ENCODE peak calls at places on chromosome X, in seven cellular contexts. One of them, this sample, is unnamed.

GRCh38 chrX:42615161-42615563 is 162.8 kb downstream of the PPP1R2C start:
- DNase-seq in activated naive CD4-positive, alpha-beta T cell treated with Interleukin-2 at 50 U/mL for 16 hours: no peak
- DNase-seq in RPMI7951: no peak
- DNase-seq in MM.1S: no peak
- DNase-seq in ecto neural progenitor cell: no peak
- DNase-seq in CD4-positive, alpha-beta memory T cell: no peak
- DNase-seq in stimulated activated CD4-positive, alpha-beta T cell treated with anti-CD3 and anti-CD28 coated beads, Interleukin-4, amount 100 ng/mL, for 1 hour: peak
- DNase-seq in this sample: peak

GRCh38 chrX:78237127-78237526 is 90.3 kb downstream of the CYSLTR1 start:
- DNase-seq in activated naive CD4-positive, alpha-beta T cell treated with Interleukin-2 at 50 U/mL for 16 hours: no peak
- DNase-seq in RPMI7951: no peak
- DNase-seq in MM.1S: no peak
- DNase-seq in ecto neural progenitor cell: no peak
- DNase-seq in CD4-positive, alpha-beta memory T cell: no peak
- DNase-seq in stimulated activated CD4-positive, alpha-beta T cell treated with anti-CD3 and anti-CD28 coated beads, Interleukin-4, amount 100 ng/mL, for 1 hour: no peak
- DNase-seq in this sample: peak

GRCh38 chrX:140709421-140709846 is at the start of gene LINC00632:
- DNase-seq in activated naive CD4-positive, alpha-beta T cell treated with Interleukin-2 at 50 U/mL for 16 hours: no peak
- DNase-seq in RPMI7951: no peak
- DNase-seq in MM.1S: no peak
- DNase-seq in ecto neural progenitor cell: no peak
- DNase-seq in CD4-positive, alpha-beta memory T cell: no peak
- DNase-seq in stimulated activated CD4-positive, alpha-beta T cell treated with anti-CD3 and anti-CD28 coated beads, Interleukin-4, amount 100 ng/mL, for 1 hour: no peak
- DNase-seq in this sample: no peak

GRCh38 chrX:12901486-12901885 is 4.9 kb upstream of the TLR8 start:
- DNase-seq in activated naive CD4-positive, alpha-beta T cell treated with Interleukin-2 at 50 U/mL for 16 hours: peak
- DNase-seq in RPMI7951: peak
- DNase-seq in MM.1S: peak
- DNase-seq in ecto neural progenitor cell: peak
- DNase-seq in CD4-positive, alpha-beta memory T cell: peak
- DNase-seq in stimulated activated CD4-positive, alpha-beta T cell treated with anti-CD3 and anti-CD28 coated beads, Interleukin-4, amount 100 ng/mL, for 1 hour: peak
- DNase-seq in this sample: peak

GRCh38 chrX:38347136-38347535 is 5.3 kb upstream of the OTC start:
- DNase-seq in activated naive CD4-positive, alpha-beta T cell treated with Interleukin-2 at 50 U/mL for 16 hours: no peak
- DNase-seq in RPMI7951: peak
- DNase-seq in MM.1S: no peak
- DNase-seq in ecto neural progenitor cell: no peak
- DNase-seq in CD4-positive, alpha-beta memory T cell: no peak
- DNase-seq in stimulated activated CD4-positive, alpha-beta T cell treated with anti-CD3 and anti-CD28 coated beads, Interleukin-4, amount 100 ng/mL, for 1 hour: no peak
- DNase-seq in this sample: no peak

GRCh38 chrX:41716217-41716616 is 7.8 kb upstream of the GPR82 start:
- DNase-seq in activated naive CD4-positive, alpha-beta T cell treated with Interleukin-2 at 50 U/mL for 16 hours: no peak
- DNase-seq in RPMI7951: no peak
- DNase-seq in MM.1S: no peak
- DNase-seq in ecto neural progenitor cell: no peak
- DNase-seq in CD4-positive, alpha-beta memory T cell: no peak
- DNase-seq in stimulated activated CD4-positive, alpha-beta T cell treated with anti-CD3 and anti-CD28 coated beads, Interleukin-4, amount 100 ng/mL, for 1 hour: no peak
- DNase-seq in this sample: no peak

GRCh38 chrX:150941580-150941979 is 41.6 kb upstream of the HMGB3 start:
- DNase-seq in activated naive CD4-positive, alpha-beta T cell treated with Interleukin-2 at 50 U/mL for 16 hours: no peak
- DNase-seq in RPMI7951: no peak
- DNase-seq in MM.1S: no peak
- DNase-seq in ecto neural progenitor cell: no peak
- DNase-seq in CD4-positive, alpha-beta memory T cell: no peak
- DNase-seq in stimulated activated CD4-positive, alpha-beta T cell treated with anti-CD3 and anti-CD28 coated beads, Interleukin-4, amount 100 ng/mL, for 1 hour: no peak
- DNase-seq in this sample: no peak

GRCh38 chrX:120560405-120560841 is 339 bp downstream of the CUL4B start:
- DNase-seq in activated naive CD4-positive, alpha-beta T cell treated with Interleukin-2 at 50 U/mL for 16 hours: peak
- DNase-seq in RPMI7951: peak
- DNase-seq in MM.1S: peak
- DNase-seq in ecto neural progenitor cell: peak
- DNase-seq in CD4-positive, alpha-beta memory T cell: no peak
- DNase-seq in stimulated activated CD4-positive, alpha-beta T cell treated with anti-CD3 and anti-CD28 coated beads, Interleukin-4, amount 100 ng/mL, for 1 hour: peak
- DNase-seq in this sample: peak

GRCh38 chrX:11535156-11535919 is 130.4 kb downstream of the ARHGAP6 start:
- DNase-seq in activated naive CD4-positive, alpha-beta T cell treated with Interleukin-2 at 50 U/mL for 16 hours: no peak
- DNase-seq in RPMI7951: no peak
- DNase-seq in MM.1S: no peak
- DNase-seq in ecto neural progenitor cell: no peak
- DNase-seq in CD4-positive, alpha-beta memory T cell: no peak
- DNase-seq in stimulated activated CD4-positive, alpha-beta T cell treated with anti-CD3 and anti-CD28 coated beads, Interleukin-4, amount 100 ng/mL, for 1 hour: no peak
- DNase-seq in this sample: no peak

GRCh38 chrX:10529344-10529743 is 91.0 kb downstream of the MID1 start:
- DNase-seq in activated naive CD4-positive, alpha-beta T cell treated with Interleukin-2 at 50 U/mL for 16 hours: no peak
- DNase-seq in RPMI7951: peak
- DNase-seq in MM.1S: no peak
- DNase-seq in ecto neural progenitor cell: no peak
- DNase-seq in CD4-positive, alpha-beta memory T cell: no peak
- DNase-seq in stimulated activated CD4-positive, alpha-beta T cell treated with anti-CD3 and anti-CD28 coated beads, Interleukin-4, amount 100 ng/mL, for 1 hour: no peak
- DNase-seq in this sample: no peak

GRCh38 chrX:120604359-120604782 is 470 bp downstream of the MCTS1 start:
- DNase-seq in activated naive CD4-positive, alpha-beta T cell treated with Interleukin-2 at 50 U/mL for 16 hours: peak
- DNase-seq in RPMI7951: peak
- DNase-seq in MM.1S: peak
- DNase-seq in ecto neural progenitor cell: no peak
- DNase-seq in CD4-positive, alpha-beta memory T cell: peak
- DNase-seq in stimulated activated CD4-positive, alpha-beta T cell treated with anti-CD3 and anti-CD28 coated beads, Interleukin-4, amount 100 ng/mL, for 1 hour: peak
- DNase-seq in this sample: peak

GRCh38 chrX:115344885-115345653 is 55.6 kb downstream of the LUZP4 start:
- DNase-seq in activated naive CD4-positive, alpha-beta T cell treated with Interleukin-2 at 50 U/mL for 16 hours: no peak
- DNase-seq in RPMI7951: peak
- DNase-seq in MM.1S: peak
- DNase-seq in ecto neural progenitor cell: peak
- DNase-seq in CD4-positive, alpha-beta memory T cell: no peak
- DNase-seq in stimulated activated CD4-positive, alpha-beta T cell treated with anti-CD3 and anti-CD28 coated beads, Interleukin-4, amount 100 ng/mL, for 1 hour: no peak
- DNase-seq in this sample: no peak

GRCh38 chrX:27918799-27919198 is 62.5 kb downstream of the DCAF8L1 start:
- DNase-seq in activated naive CD4-positive, alpha-beta T cell treated with Interleukin-2 at 50 U/mL for 16 hours: no peak
- DNase-seq in RPMI7951: no peak
- DNase-seq in MM.1S: no peak
- DNase-seq in ecto neural progenitor cell: no peak
- DNase-seq in CD4-positive, alpha-beta memory T cell: no peak
- DNase-seq in stimulated activated CD4-positive, alpha-beta T cell treated with anti-CD3 and anti-CD28 coated beads, Interleukin-4, amount 100 ng/mL, for 1 hour: no peak
- DNase-seq in this sample: no peak

GRCh38 chrX:136780738-136781137 is at the start of gene ARHGEF6:
- DNase-seq in activated naive CD4-positive, alpha-beta T cell treated with Interleukin-2 at 50 U/mL for 16 hours: peak
- DNase-seq in RPMI7951: no peak
- DNase-seq in MM.1S: peak
- DNase-seq in ecto neural progenitor cell: no peak
- DNase-seq in CD4-positive, alpha-beta memory T cell: peak
- DNase-seq in stimulated activated CD4-positive, alpha-beta T cell treated with anti-CD3 and anti-CD28 coated beads, Interleukin-4, amount 100 ng/mL, for 1 hour: no peak
- DNase-seq in this sample: peak

GRCh38 chrX:94058728-94059382 is 384.8 kb downstream of the FAM133A start:
- DNase-seq in activated naive CD4-positive, alpha-beta T cell treated with Interleukin-2 at 50 U/mL for 16 hours: no peak
- DNase-seq in RPMI7951: peak
- DNase-seq in MM.1S: peak
- DNase-seq in ecto neural progenitor cell: no peak
- DNase-seq in CD4-positive, alpha-beta memory T cell: no peak
- DNase-seq in stimulated activated CD4-positive, alpha-beta T cell treated with anti-CD3 and anti-CD28 coated beads, Interleukin-4, amount 100 ng/mL, for 1 hour: no peak
- DNase-seq in this sample: peak

GRCh38 chrX:29487214-29487613 is 728.1 kb upstream of the MAGEB2 start:
- DNase-seq in activated naive CD4-positive, alpha-beta T cell treated with Interleukin-2 at 50 U/mL for 16 hours: no peak
- DNase-seq in RPMI7951: no peak
- DNase-seq in MM.1S: no peak
- DNase-seq in ecto neural progenitor cell: no peak
- DNase-seq in CD4-positive, alpha-beta memory T cell: no peak
- DNase-seq in stimulated activated CD4-positive, alpha-beta T cell treated with anti-CD3 and anti-CD28 coated beads, Interleukin-4, amount 100 ng/mL, for 1 hour: no peak
- DNase-seq in this sample: no peak

GRCh38 chrX:11010476-11010875 is 100.7 kb upstream of the HCCS start:
- DNase-seq in activated naive CD4-positive, alpha-beta T cell treated with Interleukin-2 at 50 U/mL for 16 hours: no peak
- DNase-seq in RPMI7951: no peak
- DNase-seq in MM.1S: no peak
- DNase-seq in ecto neural progenitor cell: no peak
- DNase-seq in CD4-positive, alpha-beta memory T cell: no peak
- DNase-seq in stimulated activated CD4-positive, alpha-beta T cell treated with anti-CD3 and anti-CD28 coated beads, Interleukin-4, amount 100 ng/mL, for 1 hour: no peak
- DNase-seq in this sample: no peak

GRCh38 chrX:137684591-137684990 is 118.7 kb downstream of the ZIC3 start:
- DNase-seq in activated naive CD4-positive, alpha-beta T cell treated with Interleukin-2 at 50 U/mL for 16 hours: no peak
- DNase-seq in RPMI7951: no peak
- DNase-seq in MM.1S: no peak
- DNase-seq in ecto neural progenitor cell: no peak
- DNase-seq in CD4-positive, alpha-beta memory T cell: no peak
- DNase-seq in stimulated activated CD4-positive, alpha-beta T cell treated with anti-CD3 and anti-CD28 coated beads, Interleukin-4, amount 100 ng/mL, for 1 hour: no peak
- DNase-seq in this sample: no peak

GRCh38 chrX:155819966-155820491 is 61.1 kb upstream of the VAMP7 start:
- DNase-seq in activated naive CD4-positive, alpha-beta T cell treated with Interleukin-2 at 50 U/mL for 16 hours: peak
- DNase-seq in RPMI7951: peak
- DNase-seq in MM.1S: peak
- DNase-seq in ecto neural progenitor cell: peak
- DNase-seq in CD4-positive, alpha-beta memory T cell: peak
- DNase-seq in stimulated activated CD4-positive, alpha-beta T cell treated with anti-CD3 and anti-CD28 coated beads, Interleukin-4, amount 100 ng/mL, for 1 hour: peak
- DNase-seq in this sample: peak

GRCh38 chrX:47351706-47352105 is 18.7 kb upstream of the ZNF157 start:
- DNase-seq in activated naive CD4-positive, alpha-beta T cell treated with Interleukin-2 at 50 U/mL for 16 hours: no peak
- DNase-seq in RPMI7951: peak
- DNase-seq in MM.1S: no peak
- DNase-seq in ecto neural progenitor cell: no peak
- DNase-seq in CD4-positive, alpha-beta memory T cell: no peak
- DNase-seq in stimulated activated CD4-positive, alpha-beta T cell treated with anti-CD3 and anti-CD28 coated beads, Interleukin-4, amount 100 ng/mL, for 1 hour: no peak
- DNase-seq in this sample: no peak

GRCh38 chrX:20620301-20620700 is 353.6 kb upstream of the RPS6KA3 start:
- DNase-seq in activated naive CD4-positive, alpha-beta T cell treated with Interleukin-2 at 50 U/mL for 16 hours: no peak
- DNase-seq in RPMI7951: peak
- DNase-seq in MM.1S: no peak
- DNase-seq in ecto neural progenitor cell: no peak
- DNase-seq in CD4-positive, alpha-beta memory T cell: no peak
- DNase-seq in stimulated activated CD4-positive, alpha-beta T cell treated with anti-CD3 and anti-CD28 coated beads, Interleukin-4, amount 100 ng/mL, for 1 hour: no peak
- DNase-seq in this sample: no peak

GRCh38 chrX:153400146-153401132 is 711 bp downstream of the PNMA6E start:
- DNase-seq in activated naive CD4-positive, alpha-beta T cell treated with Interleukin-2 at 50 U/mL for 16 hours: peak
- DNase-seq in RPMI7951: no peak
- DNase-seq in MM.1S: peak
- DNase-seq in ecto neural progenitor cell: peak
- DNase-seq in CD4-positive, alpha-beta memory T cell: peak
- DNase-seq in stimulated activated CD4-positive, alpha-beta T cell treated with anti-CD3 and anti-CD28 coated beads, Interleukin-4, amount 100 ng/mL, for 1 hour: peak
- DNase-seq in this sample: peak

GRCh38 chrX:102858826-102859627 is 78.0 kb upstream of the RAB40AL start:
- DNase-seq in activated naive CD4-positive, alpha-beta T cell treated with Interleukin-2 at 50 U/mL for 16 hours: no peak
- DNase-seq in RPMI7951: peak
- DNase-seq in MM.1S: no peak
- DNase-seq in ecto neural progenitor cell: no peak
- DNase-seq in CD4-positive, alpha-beta memory T cell: no peak
- DNase-seq in stimulated activated CD4-positive, alpha-beta T cell treated with anti-CD3 and anti-CD28 coated beads, Interleukin-4, amount 100 ng/mL, for 1 hour: no peak
- DNase-seq in this sample: no peak

GRCh38 chrX:1686642-1687041 is 71.8 kb downstream of the ASMT start:
- DNase-seq in activated naive CD4-positive, alpha-beta T cell treated with Interleukin-2 at 50 U/mL for 16 hours: no peak
- DNase-seq in RPMI7951: peak
- DNase-seq in MM.1S: no peak
- DNase-seq in ecto neural progenitor cell: no peak
- DNase-seq in CD4-positive, alpha-beta memory T cell: no peak
- DNase-seq in stimulated activated CD4-positive, alpha-beta T cell treated with anti-CD3 and anti-CD28 coated beads, Interleukin-4, amount 100 ng/mL, for 1 hour: no peak
- DNase-seq in this sample: no peak

GRCh38 chrX:39418132-39418935 is 617.1 kb downstream of the MID1IP1 start:
- DNase-seq in activated naive CD4-positive, alpha-beta T cell treated with Interleukin-2 at 50 U/mL for 16 hours: no peak
- DNase-seq in RPMI7951: no peak
- DNase-seq in MM.1S: no peak
- DNase-seq in ecto neural progenitor cell: no peak
- DNase-seq in CD4-positive, alpha-beta memory T cell: no peak
- DNase-seq in stimulated activated CD4-positive, alpha-beta T cell treated with anti-CD3 and anti-CD28 coated beads, Interleukin-4, amount 100 ng/mL, for 1 hour: no peak
- DNase-seq in this sample: no peak

GRCh38 chrX:151505796-151506195 is 57.7 kb upstream of the PASD1 start:
- DNase-seq in activated naive CD4-positive, alpha-beta T cell treated with Interleukin-2 at 50 U/mL for 16 hours: no peak
- DNase-seq in RPMI7951: peak
- DNase-seq in MM.1S: no peak
- DNase-seq in ecto neural progenitor cell: no peak
- DNase-seq in CD4-positive, alpha-beta memory T cell: no peak
- DNase-seq in stimulated activated CD4-positive, alpha-beta T cell treated with anti-CD3 and anti-CD28 coated beads, Interleukin-4, amount 100 ng/mL, for 1 hour: no peak
- DNase-seq in this sample: peak

GRCh38 chrX:53511302-53511701 is 77.1 kb upstream of the HSD17B10 start:
- DNase-seq in activated naive CD4-positive, alpha-beta T cell treated with Interleukin-2 at 50 U/mL for 16 hours: no peak
- DNase-seq in RPMI7951: no peak
- DNase-seq in MM.1S: no peak
- DNase-seq in ecto neural progenitor cell: no peak
- DNase-seq in CD4-positive, alpha-beta memory T cell: no peak
- DNase-seq in stimulated activated CD4-positive, alpha-beta T cell treated with anti-CD3 and anti-CD28 coated beads, Interleukin-4, amount 100 ng/mL, for 1 hour: no peak
- DNase-seq in this sample: no peak

GRCh38 chrX:2311483-2311882 is 189.3 kb downstream of the DHRSX start:
- DNase-seq in activated naive CD4-positive, alpha-beta T cell treated with Interleukin-2 at 50 U/mL for 16 hours: no peak
- DNase-seq in RPMI7951: no peak
- DNase-seq in MM.1S: no peak
- DNase-seq in ecto neural progenitor cell: peak
- DNase-seq in CD4-positive, alpha-beta memory T cell: no peak
- DNase-seq in stimulated activated CD4-positive, alpha-beta T cell treated with anti-CD3 and anti-CD28 coated beads, Interleukin-4, amount 100 ng/mL, for 1 hour: no peak
- DNase-seq in this sample: no peak

GRCh38 chrX:51272638-51273037 is 60.0 kb upstream of the NUDT10 start:
- DNase-seq in activated naive CD4-positive, alpha-beta T cell treated with Interleukin-2 at 50 U/mL for 16 hours: no peak
- DNase-seq in RPMI7951: no peak
- DNase-seq in MM.1S: no peak
- DNase-seq in ecto neural progenitor cell: no peak
- DNase-seq in CD4-positive, alpha-beta memory T cell: no peak
- DNase-seq in stimulated activated CD4-positive, alpha-beta T cell treated with anti-CD3 and anti-CD28 coated beads, Interleukin-4, amount 100 ng/mL, for 1 hour: no peak
- DNase-seq in this sample: no peak

GRCh38 chrX:106613277-106613676 is 1.5 kb downstream of the RADX start:
- DNase-seq in activated naive CD4-positive, alpha-beta T cell treated with Interleukin-2 at 50 U/mL for 16 hours: no peak
- DNase-seq in RPMI7951: no peak
- DNase-seq in MM.1S: no peak
- DNase-seq in ecto neural progenitor cell: no peak
- DNase-seq in CD4-positive, alpha-beta memory T cell: no peak
- DNase-seq in stimulated activated CD4-positive, alpha-beta T cell treated with anti-CD3 and anti-CD28 coated beads, Interleukin-4, amount 100 ng/mL, for 1 hour: no peak
- DNase-seq in this sample: no peak

This sample was measured in activated T-cell treated with anti-CD3 and anti-CD28 coated beads, Interleukin-2, amount 50 U/mL, for 72 hours.